ENCODE peak calls at places on chromosomes 11 and 22, in four cellular contexts. F is PC-3, H is HCT116, Z is GM23248. V is an unnamed sample.

GRCh38 chr22:50526849-50527801 is 1.7 kb upstream of the SCO2 start:
- DNase-seq in F (peak; percentile 37), H (no peak), Z (no peak), V (no peak)

GRCh38 chr22:33049125-33049729 is 9.0 kb downstream of the SYN3 start:
- DNase-seq in F (peak; percentile 44), H (peak; percentile 44), Z (peak; percentile 83), V (peak; percentile 55)

GRCh38 chr11:47565340-47566165 is at the start of gene PTPMT1:
- DNase-seq in F (peak; percentile 72), H (peak; percentile 40), Z (peak; percentile 92), V (peak; percentile 66)

GRCh38 chr11:12467610-12468009 is 90.2 kb downstream of the PARVA start:
- DNase-seq in F (no peak), H (no peak), Z (no peak), V (no peak)

GRCh38 chr11:128476729-128477128 is 110.6 kb downstream of the ETS1 start:
- DNase-seq in F (no peak), H (no peak), Z (no peak), V (no peak)

GRCh38 chr22:37454857-37455686 is 27.8 kb upstream of the ELFN2 start:
- DNase-seq in F (peak; percentile 84), H (peak; percentile 85), Z (peak; percentile 89), V (no peak)

GRCh38 chr11:93221539-93221938 is 23.7 kb upstream of the SLC36A4 start:
- DNase-seq in F (no peak), H (no peak), Z (no peak), V (no peak)

GRCh38 chr11:66652651-66653050 is 14.1 kb downstream of the RBM4 start:
- DNase-seq in F (no peak), H (no peak), Z (no peak), V (no peak)

GRCh38 chr11:84780689-84781293 is 846.4 kb downstream of the DLG2 start:
- DNase-seq in F (peak; percentile 74), H (peak; percentile 12), Z (peak; percentile 60), V (peak; percentile 54)

GRCh38 chr11:76131585-76131984 is 74.7 kb downstream of the WNT11 start:
- DNase-seq in F (no peak), H (no peak), Z (no peak), V (no peak)

GRCh38 chr11:17687946-17688670 is 31.3 kb upstream of the MYOD1 start:
- DNase-seq in F (no peak), H (no peak), Z (no peak), V (no peak)

DNA sequence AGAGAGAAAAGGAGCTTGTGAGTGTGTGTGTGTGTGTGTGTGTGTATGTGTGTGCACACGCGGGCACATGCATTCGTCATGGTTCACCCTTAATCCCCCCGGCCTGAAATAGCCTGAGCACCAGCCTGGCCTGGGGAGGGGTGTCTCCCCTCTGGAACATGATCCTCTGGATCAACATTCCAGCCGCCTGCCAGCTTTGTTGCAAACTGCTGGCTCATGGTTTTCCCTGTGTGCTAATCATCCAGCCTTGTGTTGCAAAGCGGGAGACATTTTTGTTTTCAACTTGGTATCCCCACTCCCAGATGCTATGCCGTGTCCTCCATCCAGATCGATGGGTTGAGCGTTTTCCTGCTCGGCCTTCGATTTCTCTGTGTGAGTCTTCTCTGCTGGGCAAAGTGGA is 94.3 kb downstream of the FEZ1 start:
- DNase-seq in F (no peak), H (no peak), Z (peak; percentile 20), V (no peak)
- TF ChIP-seq EZH2 in F (no peak), H (no peak), Z (no peak), V (no peak)

DNA sequence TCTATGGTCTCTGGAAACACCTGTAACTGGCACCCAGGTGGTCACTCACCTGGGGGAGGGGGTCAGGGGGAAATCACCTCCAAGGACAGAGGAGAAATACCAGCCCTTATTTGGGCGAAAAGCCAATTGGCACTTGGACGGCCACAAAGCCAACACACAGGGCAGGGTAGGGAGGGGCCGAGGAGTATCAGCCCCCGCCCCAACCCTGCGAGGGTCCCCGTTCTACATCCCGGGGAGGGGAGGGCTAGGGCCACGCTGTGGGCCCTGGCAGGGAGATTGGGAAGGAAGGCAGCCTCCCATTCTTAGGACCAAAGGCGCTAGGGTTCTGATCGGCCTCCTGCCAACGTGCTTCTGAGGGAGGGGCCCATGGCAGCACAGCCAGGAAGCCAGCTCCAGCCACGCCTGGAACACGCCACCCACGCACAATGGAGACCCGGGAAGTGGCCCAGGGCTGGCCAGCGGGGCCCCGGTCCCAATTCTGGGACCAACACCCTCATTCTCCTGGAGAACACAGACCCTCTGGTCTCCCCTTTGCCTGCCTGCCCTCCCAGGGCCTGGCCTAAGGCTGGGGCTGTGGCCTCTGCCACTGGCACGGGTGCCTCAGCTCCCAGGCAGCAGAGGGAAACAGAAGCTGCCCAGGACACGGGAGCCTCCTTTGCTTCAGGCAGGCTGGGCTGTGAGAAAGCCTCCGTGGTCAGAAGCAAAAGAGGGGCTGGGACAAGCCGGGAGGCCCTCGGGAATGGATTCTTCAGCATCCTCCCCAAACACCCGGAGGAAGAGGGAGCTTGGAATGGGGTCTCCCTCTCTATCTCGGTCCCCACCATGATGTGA is 7.4 kb downstream of the CBX6 start:
- DNase-seq in F (no peak), H (no peak), Z (peak; percentile 46), V (no peak)
- H3K9me2 ChIP-seq in F (no peaks in the 10 kb centered on the region), H (no peaks in the 10 kb centered on the region), Z (no peaks in the 10 kb centered on the region), V (no peaks in the 10 kb centered on the region)

DNA sequence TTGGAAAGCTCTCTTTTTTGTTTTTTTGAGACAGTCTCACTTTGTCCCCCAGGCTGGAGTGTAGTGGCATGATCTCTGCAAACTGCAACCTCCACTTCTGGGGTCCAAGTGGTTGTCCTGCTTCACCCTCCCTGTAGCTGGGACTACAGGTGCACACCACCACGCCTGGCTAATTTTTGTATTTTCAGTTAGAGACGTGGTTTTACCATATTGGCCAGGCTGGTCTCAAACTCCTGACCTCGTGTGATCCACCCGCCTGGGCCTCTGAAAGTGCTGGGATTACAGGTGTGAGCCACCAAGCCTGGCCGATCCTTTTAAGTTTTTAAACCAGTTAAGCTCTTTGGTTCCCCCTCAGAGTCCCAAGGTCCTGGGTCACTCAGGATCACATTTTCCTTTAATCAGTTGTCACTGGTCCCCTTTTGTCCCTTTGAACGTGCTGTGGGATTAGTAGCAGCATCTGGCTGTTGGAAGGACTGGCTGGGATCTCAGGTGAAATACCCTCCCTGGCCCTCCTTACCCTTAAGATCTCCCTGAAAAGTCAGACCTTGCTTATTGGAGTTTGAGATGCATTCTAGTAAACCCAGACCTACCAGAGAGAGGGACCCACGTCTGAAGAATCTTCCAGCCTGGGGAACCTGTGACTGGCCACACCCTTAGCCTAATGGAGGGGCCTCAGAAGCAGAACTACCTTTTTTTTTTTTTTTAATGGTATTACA is 8.1 kb downstream of the MALAT1 start:
- DNase-seq in F (peak; percentile 56), H (peak; percentile 91), Z (peak; percentile 85), V (peak; percentile 78)
- H3K9ac ChIP-seq in F (no peak overlapping the region), H (peak overlapping the region; percentile 45), Z (peak overlapping the region; percentile 100), V (peak overlapping the region; percentile 100)

GRCh38 chr11:23948831-23949230 is 548.0 kb upstream of the LUZP2 start:
- DNase-seq in F (no peak), H (no peak), Z (no peak), V (no peak)

GRCh38 chr11:23944939-23945338 is 551.9 kb upstream of the LUZP2 start:
- DNase-seq in F (no peak), H (no peak), Z (no peak), V (no peak)

DNA sequence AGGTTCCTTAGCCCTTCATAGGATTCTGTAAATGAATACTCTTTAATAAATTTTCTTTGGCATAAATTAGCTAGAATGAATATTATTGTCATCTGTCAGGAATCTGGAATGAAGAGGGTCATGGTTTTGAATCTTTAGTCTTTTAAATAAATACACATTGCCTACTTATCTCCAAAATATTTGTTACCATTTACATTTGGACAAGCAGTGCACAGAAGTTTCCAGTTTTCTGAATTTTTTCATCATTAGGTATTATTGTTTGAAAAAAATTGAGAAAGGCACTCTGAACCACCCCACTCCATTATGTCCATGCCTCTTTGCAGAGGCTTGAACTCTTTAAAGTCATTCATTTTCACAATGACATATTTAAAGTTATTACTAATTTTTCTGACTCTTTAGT is 549.0 kb upstream of the LUZP2 start:
- DNase-seq in F (no peak), H (no peak), Z (no peak), V (no peak)
- TF ChIP-seq EZH2 in F (no peak), H (no peak), Z (no peak), V (no peak)

GRCh38 chr11:132898021-132898420 is 634.3 kb downstream of the OPCML start:
- DNase-seq in F (no peak), H (no peak), Z (no peak), V (no peak)

GRCh38 chr11:132901638-132902610 is 630.4 kb downstream of the OPCML start:
- DNase-seq in F (no peak), H (no peak), Z (peak; percentile 26), V (no peak)

GRCh38 chr11:132894598-132894997 is 637.7 kb downstream of the OPCML start:
- DNase-seq in F (no peak), H (no peak), Z (no peak), V (no peak)

GRCh38 chr11:132895340-132895739 is 637.0 kb downstream of the OPCML start:
- DNase-seq in F (no peak), H (no peak), Z (peak; percentile 18), V (no peak)

DNA sequence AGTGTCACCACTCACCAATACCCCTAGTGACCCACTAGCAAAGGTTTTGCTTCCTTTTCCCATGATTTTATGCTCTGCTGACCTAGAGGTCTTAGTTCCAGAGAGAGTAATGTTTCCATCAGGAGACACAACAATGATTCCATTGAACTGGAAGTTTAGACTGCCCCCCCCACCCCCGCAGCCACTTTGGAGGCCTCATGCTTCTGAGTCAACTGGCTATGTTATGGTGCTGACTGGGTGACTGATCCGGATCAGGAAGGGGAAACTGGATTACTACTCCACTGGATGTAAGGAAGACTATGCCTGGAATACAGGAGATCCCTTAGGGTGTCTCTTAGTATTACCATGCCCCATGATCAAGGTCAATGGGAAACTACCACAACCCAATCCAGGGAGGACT is 633.6 kb downstream of the OPCML start:
- DNase-seq in F (no peak), H (no peak), Z (no peak), V (no peak)
- H3K9me2 ChIP-seq in F (no peaks in the 10 kb centered on the region), H (no peaks in the 10 kb centered on the region), Z (no peaks in the 10 kb centered on the region), V (no peaks in the 10 kb centered on the region)

GRCh38 chr11:3795131-3796092 is 1.9 kb downstream of the NUP98 start:
- DNase-seq in F (no peak), H (no peak), Z (peak; percentile 22), V (no peak)
- H3K9ac ChIP-seq in F (peak overlapping the region; percentile 97), H (peak overlapping the region; percentile 93), Z (peak overlapping the region; percentile 99), V (no peak overlapping the region)

DNA sequence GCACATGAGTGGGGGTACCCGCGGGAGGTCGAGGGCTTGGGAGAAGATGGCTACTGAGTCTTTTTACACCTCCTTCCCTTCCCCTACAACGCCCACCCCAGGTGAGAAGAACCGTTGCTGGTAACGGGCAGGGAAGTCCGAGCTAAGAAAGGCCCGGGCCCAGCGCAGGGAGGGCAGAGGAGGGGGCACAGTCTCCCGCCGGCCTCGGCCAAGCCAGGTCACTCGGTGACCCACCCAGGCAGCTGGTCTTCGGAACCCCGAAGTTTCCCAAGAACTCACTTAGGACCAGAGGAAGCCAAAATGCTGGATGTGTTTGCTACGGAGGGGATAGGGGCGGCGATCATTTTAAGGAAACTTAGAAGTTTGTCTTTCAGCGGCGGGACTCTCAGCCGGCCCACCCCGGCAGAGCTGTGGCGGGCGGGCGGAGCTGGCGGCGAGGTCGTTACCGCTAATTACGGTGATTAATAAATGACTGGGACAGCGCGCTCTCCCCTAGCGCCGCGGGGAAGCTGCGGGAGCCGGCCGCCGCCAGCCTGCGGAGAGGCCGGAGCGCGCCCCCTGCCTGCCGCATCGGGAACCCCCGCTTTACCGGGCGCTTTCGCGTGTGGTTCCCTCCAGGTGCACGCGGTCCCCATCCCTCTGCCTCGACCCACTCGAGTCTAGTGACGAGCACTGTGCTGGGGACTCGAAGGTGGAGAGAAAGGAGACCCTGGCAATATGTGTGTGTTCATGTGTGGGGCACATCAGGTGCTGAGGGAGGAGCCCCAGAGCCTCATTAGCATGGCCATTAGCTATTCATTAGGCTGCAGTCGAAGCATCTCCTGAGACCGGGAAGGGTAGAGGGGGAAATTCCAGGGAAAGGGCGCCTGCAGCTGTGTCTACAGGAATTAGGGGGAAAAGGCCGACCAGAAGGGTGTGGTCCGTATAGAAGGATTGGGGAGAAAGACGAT is 945 bp downstream of the ROBO3 start:
- DNase-seq in F (peak; percentile 30), H (no peak), Z (peak; percentile 75), V (peak; percentile 15)
- TF ChIP-seq EZH2 in F (no peak), H (no peak), Z (peak; percentile 71), V (no peak)

V was measured in MM.1S.